ENCODE peak calls at places on chromosomes 6 and 20, in six cellular contexts. S, L, E, B, M and D are unnamed samples.

GRCh38 chr6:170236131-170236851 is 54.6 kb downstream of the DLL1 start:
- DNase-seq in S (no peak), L (no peak), E (no peak), B (no peak), M (no peak), D (no peak)

GRCh38 chr6:40672118-40672517 is 85.0 kb upstream of the LRFN2 start:
- DNase-seq in S (no peak), L (no peak), E (no peak), B (no peak), M (no peak), D (no peak)

GRCh38 chr20:21191839-21192238 is 66.0 kb downstream of the KIZ start:
- DNase-seq in S (no peak), L (no peak), E (no peak), B (no peak), M (no peak), D (no peak)

GRCh38 chr6:153162172-153162571 is 31.1 kb upstream of the RGS17 start:
- DNase-seq in S (peak), L (no peak), E (no peak), B (no peak), M (no peak), D (no peak)

GRCh38 chr6:56708810-56709597 is 66.3 kb upstream of the DST start:
- DNase-seq in S (peak), L (no peak), E (no peak), B (no peak), M (no peak), D (no peak)

GRCh38 chr6:47524136-47524840 is 46.7 kb downstream of the CD2AP start:
- DNase-seq in S (peak), L (no peak), E (no peak), B (no peak), M (no peak), D (no peak)

GRCh38 chr6:26322645-26323482 is 42.1 kb upstream of the BTN3A2 start:
- DNase-seq in S (peak), L (no peak), E (no peak), B (peak), M (peak), D (no peak)

GRCh38 chr6:108203189-108204119 is 37.6 kb downstream of the NR2E1 start:
- DNase-seq in S (no peak), L (no peak), E (no peak), B (no peak), M (no peak), D (peak)

GRCh38 chr6:41887355-41887754 is 7.8 kb downstream of the USP49 start:
- DNase-seq in S (no peak), L (no peak), E (no peak), B (no peak), M (no peak), D (no peak)